ENCODE peak calls at places on chromosomes 5 and 9, in four cellular contexts. X is left cardiac atrium; D is AG08395; E is CD4-positive, alpha-beta T cell. J is an unnamed sample.

GRCh38 chr5:139648205-139649081 is at the start of gene CXXC5:
- DNase-seq in X (peak; percentile 87), D (peak; percentile 90), E (peak; percentile 26), J (peak; percentile 89)

GRCh38 chr9:97046228-97046627 is 7.3 kb upstream of the CTSV start:
- DNase-seq in X (peak; percentile 36), D (no peak), E (no peak), J (no peak)

GRCh38 chr9:109799792-109800191 is 19.8 kb downstream of the PALM2AKAP2 start:
- DNase-seq in X (no peak), D (peak; percentile 80), E (no peak), J (no peak)

GRCh38 chr5:39394946-39395345 is 29.8 kb downstream of the DAB2 start:
- DNase-seq in X (no peak), D (peak; percentile 38), E (no peak), J (no peak)

GRCh38 chr9:93346240-93347112 is 105.0 kb upstream of the FAM120A start:
- DNase-seq in X (peak; percentile 46), D (peak; percentile 18), E (no peak), J (no peak)

GRCh38 chr5:38456657-38457056 is 99.8 kb downstream of the LIFR start:
- DNase-seq in X (no peak), D (no peak), E (no peak), J (no peak)

GRCh38 chr9:127950513-127951210 is 13.0 kb upstream of the DPM2 start:
- DNase-seq in X (no peak), D (no peak), E (no peak), J (peak; percentile 98)

GRCh38 chr5:152144556-152144955 is 219.9 kb upstream of the GLRA1 start:
- DNase-seq in X (no peak), D (no peak), E (no peak), J (no peak)

GRCh38 chr9:83304686-83305085 is 233.5 kb downstream of the FRMD3 start:
- DNase-seq in X (peak; percentile 89), D (peak; percentile 61), E (no peak), J (peak; percentile 71)

GRCh38 chr9:121557581-121558422 is 58.2 kb upstream of the GGTA1 start:
- DNase-seq in X (peak; percentile 80), D (peak; percentile 91), E (no peak), J (no peak)

GRCh38 chr9:121674952-121675351 is 23.5 kb downstream of the DAB2IP start:
- DNase-seq in X (no peak), D (peak; percentile 44), E (no peak), J (peak; percentile 73)

GRCh38 chr5:73912755-73913365 is 286.9 kb downstream of the ARHGEF28 start:
- DNase-seq in X (no peak), D (no peak), E (no peak), J (no peak)

GRCh38 chr5:151023651-151024050 is 3.3 kb downstream of the GPX3 start:
- DNase-seq in X (peak; percentile 80), D (no peak), E (no peak), J (no peak)

GRCh38 chr9:35254237-35254636 is 92.4 kb downstream of the UNC13B start:
- DNase-seq in X (no peak), D (no peak), E (no peak), J (no peak)

GRCh38 chr9:128750926-128751595 is 20.7 kb downstream of the ZER1 start:
- DNase-seq in X (no peak), D (no peak), E (no peak), J (no peak)

GRCh38 chr5:127936439-127936972 is 147.1 kb upstream of the SLC12A2 start:
- DNase-seq in X (no peak), D (no peak), E (no peak), J (no peak)

GRCh38 chr5:138668981-138669380 is 84.2 kb upstream of the CTNNA1 start:
- DNase-seq in X (no peak), D (no peak), E (no peak), J (no peak)

GRCh38 chr5:55418994-55419991 is 111.5 kb downstream of the MTREX start:
- DNase-seq in X (no peak), D (peak; percentile 51), E (no peak), J (no peak)

GRCh38 chr9:98861881-98862501 is 54.5 kb downstream of the GALNT12 start:
- DNase-seq in X (peak; percentile 43), D (peak; percentile 82), E (no peak), J (no peak)

GRCh38 chr5:136208946-136209345 is 16.0 kb upstream of the SMIM32 start:
- DNase-seq in X (no peak), D (no peak), E (no peak), J (no peak)

GRCh38 chr9:133707065-133707760 is 30.9 kb downstream of the SARDH start:
- DNase-seq in X (peak; percentile 56), D (no peak), E (no peak), J (peak; percentile 70)

GRCh38 chr9:127187231-127187956 is 65.0 kb upstream of the ANGPTL2 start:
- DNase-seq in X (peak; percentile 83), D (peak; percentile 96), E (no peak), J (no peak)

GRCh38 chr5:171891595-171891994 is 106.0 kb downstream of the SMIM23 start:
- DNase-seq in X (no peak), D (no peak), E (no peak), J (no peak)

GRCh38 chr5:1470762-1471211 is 25.5 kb upstream of the SLC6A3 start:
- DNase-seq in X (no peak), D (no peak), E (no peak), J (no peak)

GRCh38 chr5:169705322-169705721 is 68.2 kb downstream of the DOCK2 start:
- DNase-seq in X (no peak), D (no peak), E (no peak), J (no peak)

GRCh38 chr5:179974281-179974945 is 66.7 kb upstream of the TBC1D9B start:
- DNase-seq in X (no peak), D (no peak), E (no peak), J (no peak)

GRCh38 chr9:18606831-18607230 is 132.9 kb downstream of the ADAMTSL1 start:
- DNase-seq in X (no peak), D (no peak), E (no peak), J (no peak)

GRCh38 chr5:74499236-74499635 is 141.3 kb downstream of the ENC1 start:
- DNase-seq in X (no peak), D (no peak), E (no peak), J (no peak)

GRCh38 chr5:100902406-100903035 is 561 bp downstream of the ST8SIA4 start:
- DNase-seq in X (no peak), D (no peak), E (no peak), J (peak; percentile 22)

J was measured in putamen.